ENCODE peak calls at places on chromosomes 5 and 9, in nine cellular contexts. A is nephron progenitor cell; H is CD4-positive, alpha-beta T cell; E is left ventricle myocardium inferior; U is type B pancreatic cell; R is endothelial cell; X is GM12864; L is astrocyte of the spinal cord; Y is heart left ventricle. P is an unnamed sample.

GRCh38 chr9:130129425-130130061 is 42.7 kb upstream of the NCS1 start:
- DNase-seq in Y (no peak), E (no peak), X (no peak), A (no peak), L (peak; percentile 61), R (no peak), H (no peak), U (no peak), P (no peak)

GRCh38 chr5:38267372-38267771 is 9.0 kb downstream of the EGFLAM start:
- DNase-seq in H (no peak), A (no peak), Y (no peak), R (no peak), E (no peak), U (no peak), L (no peak), X (no peak), P (no peak)

GRCh38 chr5:116970318-116970717 is 395.7 kb upstream of the SEMA6A start:
- DNase-seq in R (no peak), A (no peak), E (no peak), H (no peak), L (no peak), U (no peak), Y (no peak), X (no peak), P (no peak)

GRCh38 chr5:130740047-130740569 is 424.9 kb downstream of the HINT1 start:
- DNase-seq in U (no peak), L (no peak), A (no peak), Y (no peak), X (no peak), E (no peak), R (no peak), H (no peak), P (no peak)

GRCh38 chr9:78357165-78357873 is 60.4 kb downstream of the PSAT1 start:
- DNase-seq in H (no peak), E (no peak), L (no peak), X (peak; percentile 10), R (no peak), U (no peak), A (no peak), Y (no peak), P (no peak)

GRCh38 chr5:64108674-64109073 is 57.0 kb upstream of the RNF180 start:
- DNase-seq in R (no peak), U (no peak), Y (no peak), H (no peak), X (no peak), A (no peak), E (no peak), L (no peak), P (no peak)

GRCh38 chr9:69307446-69308216 is 17.4 kb upstream of the ENTREP1 start:
- DNase-seq in Y (no peak), L (peak; percentile 95), E (no peak), H (no peak), U (no peak), X (no peak), R (no peak), A (no peak), P (no peak)

GRCh38 chr5:143233020-143233419 is 170.5 kb downstream of the NR3C1 start:
- DNase-seq in E (no peak), U (no peak), A (no peak), Y (no peak), H (no peak), L (peak; percentile 55), X (no peak), R (no peak), P (no peak)

GRCh38 chr5:146647656-146648199 is 131.7 kb upstream of the GPR151 start:
- DNase-seq in U (no peak), Y (no peak), R (no peak), A (no peak), E (no peak), X (no peak), H (no peak), L (peak; percentile 9), P (no peak)

GRCh38 chr9:122075135-122076030 is 17.7 kb downstream of the TTLL11 start:
- DNase-seq in L (no peak), X (no peak), H (no peak), U (no peak), Y (no peak), A (no peak), E (no peak), R (no peak), P (no peak)

GRCh38 chr5:71587709-71588532 is 781 bp downstream of the MCCC2 start:
- DNase-seq in H (no peak), X (no peak), A (no peak), Y (no peak), U (no peak), R (no peak), E (no peak), L (no peak), P (no peak)

DNA sequence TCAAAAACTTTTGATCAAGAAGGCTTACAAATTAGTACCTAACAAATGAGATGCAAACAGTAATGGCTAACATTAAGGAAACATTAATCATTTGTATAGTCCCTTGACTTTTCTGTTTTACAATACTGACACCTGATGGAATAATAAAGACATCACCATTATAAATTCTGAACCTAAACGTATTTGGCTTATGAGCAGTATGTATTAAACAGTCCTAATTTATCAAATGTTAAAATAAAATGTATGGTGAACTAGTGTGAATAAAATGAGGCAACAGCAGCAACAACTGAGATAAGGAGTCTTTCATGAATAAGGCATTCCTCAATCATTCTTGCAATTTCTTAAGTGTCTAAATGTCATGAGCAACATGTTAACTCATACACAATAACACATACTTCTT is 6.0 kb downstream of the PUM3 start:
- DNase-seq in X (no peak), Y (no peak), H (no peak), L (no peak), R (no peak), E (no peak), A (no peak), U (no peak), P (no peak)
- TF ChIP-seq CTCF in X (no peak), Y (peak; percentile 54), H (peak; percentile 16), L (no peak), R (no peak), E (peak; percentile 61), A (no peak), U (peak; percentile 62), P (peak; percentile 26)

GRCh38 chr9:134322781-134323241 is 3.4 kb upstream of the RXRA start:
- DNase-seq in Y (peak; percentile 14), U (no peak), E (peak; percentile 6), L (no peak), X (no peak), A (no peak), H (no peak), R (no peak), P (peak; percentile 44)
- TF ChIP-seq CTCF in Y (no peak), U (no peak), E (no peak), L (no peak), X (no peak), A (no peak), H (no peak), R (no peak), P (no peak)

DNA sequence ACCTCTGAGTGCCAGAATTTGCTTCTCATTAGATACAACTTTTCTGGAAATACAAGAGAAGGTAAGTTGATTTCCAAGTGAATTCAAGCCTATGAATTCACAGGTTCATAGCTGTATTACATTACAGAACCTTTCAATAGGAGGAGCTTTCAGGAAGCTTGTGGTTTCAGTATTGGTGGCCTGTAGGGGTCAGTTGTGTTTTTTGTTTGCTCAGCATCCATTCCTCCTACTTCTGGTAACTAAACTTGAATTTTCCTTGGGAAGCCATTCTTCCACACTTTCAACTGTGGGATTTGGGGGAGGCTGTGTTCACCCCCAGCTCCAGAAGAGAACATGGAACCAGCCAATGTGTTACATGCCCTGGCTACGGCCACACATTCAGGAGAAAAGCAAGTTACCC is 5.6 kb upstream of the CYSTM1 start:
- DNase-seq in R (no peak), E (no peak), A (no peak), L (no peak), Y (no peak), X (no peak), H (no peak), U (no peak), P (no peak)
- TF ChIP-seq CTCF in R (no peak), E (peak; percentile 48), A (no peak), L (peak; percentile 28), Y (peak; percentile 18), X (peak; percentile 5), H (no peak), U (no peak), P (no peak)

GRCh38 chr9:133844431-133844830 is 106.3 kb upstream of the SARDH start:
- DNase-seq in E (no peak), X (no peak), R (no peak), Y (no peak), H (no peak), L (no peak), U (no peak), A (no peak), P (no peak)

GRCh38 chr9:133844876-133845658 is 106.9 kb upstream of the SARDH start:
- DNase-seq in U (no peak), X (no peak), H (no peak), E (peak; percentile 79), A (no peak), R (no peak), L (peak; percentile 51), Y (peak; percentile 86), P (peak; percentile 97)

GRCh38 chr9:133846483-133847090 is 108.4 kb upstream of the SARDH start:
- DNase-seq in X (no peak), A (no peak), R (no peak), H (no peak), U (no peak), E (no peak), L (no peak), Y (no peak), P (no peak)

GRCh38 chr9:133843751-133844373 is 105.7 kb upstream of the SARDH start:
- DNase-seq in L (no peak), A (no peak), X (no peak), R (no peak), U (no peak), Y (no peak), E (no peak), H (no peak), P (no peak)

GRCh38 chr9:133845659-133845947 is 107.5 kb upstream of the SARDH start:
- DNase-seq in H (no peak), L (no peak), U (no peak), R (no peak), E (no peak), Y (no peak), A (no peak), X (no peak), P (no peak)
- TF ChIP-seq CTCF in H (no peak), L (no peak), U (no peak), R (no peak), E (no peak), Y (no peak), A (no peak), X (no peak), P (no peak)

GRCh38 chr9:92614763-92615441 is 55.0 kb downstream of the IPPK start:
- DNase-seq in U (no peak), R (no peak), L (no peak), Y (no peak), X (no peak), A (no peak), H (no peak), E (no peak), P (no peak)
- TF ChIP-seq CTCF in U (no peak), R (no peak), L (no peak), Y (no peak), X (no peak), A (no peak), H (no peak), E (no peak), P (no peak)

P was measured in CD14-positive monocyte.